ENCODE peak calls at places on chromosomes 13 and 19, in seven cellular contexts. B is lung, C is cardiac muscle cell, E is astrocyte of the spinal cord, T is stomach, V is Caco-2, L is esophagus squamous epithelium. N is an unnamed sample.

GRCh38 chr19:40465025-40465780 is at the start of gene BLVRB:
- DNase-seq in B (no peak), C (peak), E (peak), T (no peak), V (no peak), L (no peak), N (peak)

GRCh38 chr13:67803118-67803517 is 573.0 kb upstream of the PCDH9 start:
- DNase-seq in B (no peak), C (no peak), E (no peak), T (no peak), V (peak), L (no peak), N (no peak)

GRCh38 chr19:3818479-3818878 is 32.3 kb upstream of the MATK start:
- DNase-seq in B (no peak), C (peak), E (peak), T (no peak), V (no peak), L (no peak), N (no peak)

GRCh38 chr19:50838239-50838638 is 4.9 kb upstream of the KLK15 start:
- DNase-seq in B (no peak), C (peak), E (no peak), T (no peak), V (no peak), L (no peak), N (peak)

GRCh38 chr19:5536337-5536894 is 31.3 kb downstream of the TINCR start:
- DNase-seq in B (no peak), C (peak), E (peak), T (peak), V (no peak), L (no peak), N (peak)

GRCh38 chr13:78102121-78102677 is 183.6 kb upstream of the EDNRB start:
- DNase-seq in B (peak), C (peak), E (peak), T (no peak), V (no peak), L (no peak), N (peak)

GRCh38 chr19:18586311-18586710 is 2.3 kb upstream of the REX1BD start:
- DNase-seq in B (no peak), C (no peak), E (no peak), T (no peak), V (no peak), L (no peak), N (no peak)

GRCh38 chr13:26220575-26220974 is 1.5 kb downstream of the RNF6 start:
- DNase-seq in B (no peak), C (peak), E (peak), T (no peak), V (no peak), L (no peak), N (peak)

GRCh38 chr19:46616631-46617322 is 8.1 kb downstream of the PTGIR start:
- DNase-seq in B (no peak), C (peak), E (peak), T (peak), V (peak), L (no peak), N (peak)

GRCh38 chr13:20197361-20197834 is 4.7 kb upstream of the GJB2 start:
- DNase-seq in B (no peak), C (peak), E (peak), T (no peak), V (peak), L (no peak), N (peak)

GRCh38 chr13:64718116-64718515 is 2512.0 kb downstream of the PCDH9 start:
- DNase-seq in B (no peak), C (no peak), E (no peak), T (no peak), V (no peak), L (no peak), N (no peak)

GRCh38 chr19:51108066-51108804 is at the start of gene CTU1:
- DNase-seq in B (peak), C (peak), E (peak), T (peak), V (peak), L (peak), N (peak)

DNA sequence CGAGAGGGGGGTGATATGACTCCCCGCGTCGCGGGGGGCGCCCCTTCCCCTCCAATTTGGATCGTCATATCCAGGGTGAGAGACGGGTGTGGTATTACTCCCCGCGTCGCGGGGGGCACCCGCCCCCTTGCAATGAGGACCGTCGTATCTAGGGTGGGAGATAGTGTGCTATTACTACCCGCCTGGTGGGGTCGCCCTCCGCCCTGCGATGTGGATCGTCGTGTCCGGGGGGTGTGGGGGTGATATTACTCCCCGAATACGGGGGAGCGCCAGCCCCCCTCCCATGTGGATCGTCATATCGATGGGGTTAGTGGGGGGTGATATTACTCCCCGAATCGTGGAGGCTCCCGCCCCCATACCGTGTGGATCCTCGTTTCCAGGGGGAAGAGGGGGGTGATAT is 29.2 kb upstream of the RGCC start:
- DNase-seq in B (no peak), C (peak), E (no peak), T (no peak), V (no peak), L (no peak), N (no peak)
- H3K4me3 ChIP-seq in B (no peak), C (no peak), E (peak), T (no peak), V (no peak), L (no peak), N (no peak)

DNA sequence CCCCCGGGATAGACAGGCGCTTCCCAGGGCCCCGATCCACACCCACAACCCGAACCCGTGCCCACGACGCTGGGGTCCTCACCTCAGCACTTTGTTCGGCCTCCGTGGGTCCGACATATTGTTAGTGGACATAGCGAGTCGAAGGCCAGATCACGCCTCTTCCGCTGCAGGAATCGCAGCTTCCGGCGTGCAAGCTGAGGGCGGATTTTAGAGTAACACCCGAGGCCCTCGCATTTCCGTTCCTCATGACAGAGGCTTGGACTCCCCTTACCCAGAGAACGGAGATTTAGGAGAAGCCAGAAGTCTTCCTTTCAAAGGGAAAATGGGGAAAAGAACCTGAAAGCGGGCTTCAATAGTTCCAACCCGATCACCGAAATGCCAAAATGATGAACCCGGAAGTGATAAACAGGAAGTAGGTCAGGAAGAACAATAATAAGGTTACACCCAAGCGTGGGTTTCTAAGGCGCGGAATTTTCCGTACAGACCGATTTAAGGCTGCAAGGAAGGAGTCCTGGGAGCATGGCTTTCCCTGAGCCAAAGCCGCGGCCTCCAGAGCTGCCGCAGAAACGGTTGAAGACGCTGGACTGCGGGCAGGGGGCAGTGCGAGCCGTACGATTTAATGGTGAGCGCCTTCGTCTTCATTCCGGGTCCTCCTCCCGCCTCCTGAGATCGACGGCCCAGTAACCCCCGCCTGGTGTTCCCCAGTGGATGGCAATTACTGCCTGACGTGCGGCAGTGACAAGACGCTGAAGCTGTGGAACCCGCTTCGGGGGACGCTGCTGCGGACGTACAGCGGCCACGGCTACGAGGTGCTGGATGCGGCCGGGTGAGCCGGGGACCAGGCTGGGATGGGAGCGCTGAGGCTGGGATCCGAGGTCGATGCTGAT is 2.9 kb downstream of the WDR83 start:
- DNase-seq in B (peak), C (peak), E (peak), T (peak), V (peak), L (no peak), N (peak)
- TF ChIP-seq CTCF in B (no peak), C (no peak), E (no peak), T (no peak), V (no peak), L (peak), N (no peak)

DNA sequence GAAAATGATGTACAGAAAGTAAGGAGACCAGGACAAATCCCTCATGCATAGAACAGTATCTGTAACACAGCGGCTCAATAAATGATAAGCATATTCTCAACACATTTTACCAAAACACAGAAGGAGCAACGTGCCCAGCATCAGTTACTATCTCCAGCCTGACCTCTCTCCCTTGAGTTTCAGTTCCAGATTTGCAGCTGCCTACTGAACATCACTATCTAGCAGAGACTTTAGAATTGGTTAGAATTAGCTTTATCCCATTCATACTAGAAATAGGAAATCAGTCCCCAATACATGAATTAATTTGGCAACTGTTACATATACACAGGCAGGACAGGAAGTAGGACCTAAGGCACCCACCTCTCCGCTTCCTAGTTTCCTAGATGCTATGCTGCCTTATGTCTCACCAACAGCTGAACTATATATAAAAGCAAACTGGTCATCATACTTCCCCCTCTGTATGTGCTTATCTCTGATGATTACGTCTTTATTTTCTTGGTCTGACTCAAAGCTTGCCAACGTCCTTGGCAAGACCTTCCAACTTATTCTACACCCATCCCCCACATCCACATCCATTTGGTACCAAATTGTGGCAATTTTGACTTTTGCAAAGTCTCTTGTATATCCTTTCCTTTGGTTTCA is 61.1 kb downstream of the SACS start:
- DNase-seq in B (no peak), C (peak), E (no peak), T (no peak), V (no peak), L (no peak), N (peak)
- H3K4me3 ChIP-seq in B (no peak), C (no peak), E (no peak), T (no peak), V (no peak), L (no peak), N (no peak)

DNA sequence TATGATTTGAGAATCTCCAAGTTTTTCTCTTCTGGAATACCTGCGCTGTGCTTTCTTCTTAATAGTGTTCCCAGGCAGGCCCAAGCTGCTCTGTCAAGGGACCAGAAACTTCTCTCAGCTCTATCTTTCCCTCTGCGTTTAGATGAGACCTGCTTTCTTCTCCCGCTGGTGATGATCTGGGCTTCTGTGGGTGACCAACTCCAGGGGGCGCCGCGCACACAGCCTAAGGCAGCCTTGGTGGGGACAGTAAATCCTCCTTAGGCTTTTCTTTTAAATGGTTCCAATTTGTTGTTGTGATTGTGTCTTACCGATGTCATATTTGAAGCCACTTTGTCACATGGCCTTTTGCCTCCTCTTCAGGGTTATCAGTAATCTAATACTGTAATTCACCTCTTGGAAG is 439.4 kb upstream of the KLF12 start:
- DNase-seq in B (no peak), C (peak), E (no peak), T (no peak), V (peak), L (no peak), N (peak)
- TF ChIP-seq CTCF in B (no peak), C (no peak), E (peak), T (no peak), V (no peak), L (no peak), N (peak)

N was measured in cardiac fibroblast.